ENCODE peak calls at places on chromosome 20, in seven cellular contexts. B is brain microvascular endothelial cell; S is astrocyte; X is activated naive CD8-positive, alpha-beta T cell treated with anti-CD3 and anti-CD28 coated beads, Interleukin-2, amount 50 U/mL, for 24 hours; Y is NCI-H1092 treated with DMSO at 0.1 percent for 48 hours; W is NCI-H526 treated with DMSO at 0.1 percent for 48 hours; Z is heart left ventricle. A is an unnamed sample.

GRCh38 chr20:35269055-35269781 is 8.7 kb downstream of the MMP24OS start:
- DNase-seq in B (peak; percentile 71), S (peak; percentile 29), X (peak; percentile 66), Y (peak; percentile 27), W (peak; percentile 34), Z (peak; percentile 54), A (peak; percentile 32)

GRCh38 chr20:5197270-5197827 is 70.5 kb downstream of the CDS2 start:
- DNase-seq in B (no peak), S (no peak), X (no peak), Y (no peak), W (no peak), Z (peak; percentile 42), A (no peak)

GRCh38 chr20:10113746-10114145 is 79.0 kb downstream of the ANKEF1 start:
- DNase-seq in B (no peak), S (peak; percentile 48), X (no peak), Y (no peak), W (no peak), Z (no peak), A (no peak)

GRCh38 chr20:48919882-48920526 is 1.5 kb upstream of the ARFGEF2 start:
- DNase-seq in B (no peak), S (no peak), X (no peak), Y (no peak), W (no peak), Z (no peak), A (no peak)

GRCh38 chr20:14963262-14963663 is 625.9 kb upstream of the FLRT3 start:
- DNase-seq in B (peak; percentile 23), S (peak; percentile 36), X (no peak), Y (no peak), W (no peak), Z (no peak), A (no peak)

GRCh38 chr20:41330343-41330720 is 10.3 kb upstream of the LPIN3 start:
- DNase-seq in B (peak; percentile 50), S (peak; percentile 73), X (no peak), Y (no peak), W (no peak), Z (no peak), A (no peak)

GRCh38 chr20:36333841-36334240 is 27.7 kb downstream of the DLGAP4 start:
- DNase-seq in B (no peak), S (no peak), X (no peak), Y (no peak), W (no peak), Z (no peak), A (no peak)

GRCh38 chr20:19583532-19584175 is 174.4 kb upstream of the RIN2 start:
- DNase-seq in B (peak; percentile 40), S (no peak), X (peak; percentile 52), Y (peak; percentile 73), W (peak; percentile 50), Z (peak; percentile 61), A (no peak)

GRCh38 chr20:53555081-53555480 is 38.6 kb downstream of the ZNF217 start:
- DNase-seq in B (no peak), S (no peak), X (no peak), Y (no peak), W (no peak), Z (no peak), A (no peak)

GRCh38 chr20:25148181-25148981 is 47.1 kb upstream of the ENTPD6 start:
- DNase-seq in B (peak; percentile 25), S (peak; percentile 31), X (peak; percentile 60), Y (peak; percentile 16), W (peak; percentile 26), Z (no peak), A (peak; percentile 32)

GRCh38 chr20:63000036-63000435 is 6.7 kb downstream of the BHLHE23 start:
- DNase-seq in B (no peak), S (no peak), X (no peak), Y (no peak), W (no peak), Z (no peak), A (no peak)

GRCh38 chr20:38791291-38791690 is 14.2 kb upstream of the PPP1R16B start:
- DNase-seq in B (no peak), S (no peak), X (no peak), Y (no peak), W (no peak), Z (no peak), A (no peak)

GRCh38 chr20:50242548-50242862 is 51.9 kb downstream of the CEBPB start:
- DNase-seq in B (no peak), S (no peak), X (no peak), Y (no peak), W (no peak), Z (no peak), A (no peak)

GRCh38 chr20:40949346-40949745 is 79.3 kb upstream of the TOP1 start:
- DNase-seq in B (no peak), S (no peak), X (no peak), Y (no peak), W (no peak), Z (no peak), A (no peak)

GRCh38 chr20:46062621-46063020 is 27.1 kb downstream of the NCOA5 start:
- DNase-seq in B (no peak), S (no peak), X (no peak), Y (no peak), W (no peak), Z (no peak), A (no peak)

GRCh38 chr20:1415667-1416468 is 23.0 kb upstream of the FKBP1A start:
- DNase-seq in B (peak; percentile 93), S (peak; percentile 96), X (peak; percentile 16), Y (no peak), W (no peak), Z (no peak), A (no peak)

GRCh38 chr20:20603339-20603990 is 109.0 kb downstream of the RALGAPA2 start:
- DNase-seq in B (no peak), S (no peak), X (no peak), Y (peak; percentile 9), W (peak; percentile 94), Z (no peak), A (no peak)

GRCh38 chr20:17872434-17872833 is 96.2 kb downstream of the SNX5 start:
- DNase-seq in B (no peak), S (no peak), X (no peak), Y (no peak), W (no peak), Z (no peak), A (no peak)

GRCh38 chr20:57392512-57393271 is 1.5 kb downstream of the RBM38 start:
- DNase-seq in B (no peak), S (no peak), X (peak; percentile 74), Y (no peak), W (no peak), Z (peak; percentile 75), A (peak; percentile 83)

GRCh38 chr20:50919567-50919966 is 11.7 kb downstream of the ADNP start:
- DNase-seq in B (peak; percentile 40), S (peak; percentile 53), X (no peak), Y (no peak), W (no peak), Z (no peak), A (no peak)

GRCh38 chr20:58192567-58192966 is 35.9 kb downstream of the ANKRD60 start:
- DNase-seq in B (no peak), S (no peak), X (peak; percentile 46), Y (no peak), W (no peak), Z (no peak), A (peak; percentile 41)

GRCh38 chr20:32685541-32686529 is 12.1 kb upstream of the C20orf203 start:
- DNase-seq in B (peak; percentile 12), S (peak; percentile 84), X (no peak), Y (no peak), W (no peak), Z (peak; percentile 47), A (no peak)

GRCh38 chr20:49539481-49540231 is 28.3 kb downstream of the PTGIS start:
- DNase-seq in B (no peak), S (no peak), X (no peak), Y (no peak), W (peak; percentile 60), Z (no peak), A (no peak)

GRCh38 chr20:44706371-44707258 is 8.6 kb upstream of the CCN5 start:
- DNase-seq in B (no peak), S (no peak), X (no peak), Y (peak; percentile 53), W (no peak), Z (no peak), A (no peak)

GRCh38 chr20:10357061-10357708 is 76.8 kb downstream of the MKKS start:
- DNase-seq in B (no peak), S (peak; percentile 34), X (no peak), Y (no peak), W (no peak), Z (no peak), A (no peak)

A was measured in T-helper 9 cell.